ENCODE peak calls at places on chromosomes 2 and 18, in seven cellular contexts. One of them, this sample, is unnamed.

GRCh38 chr2:100350661-100351185 is 28.4 kb upstream of the LONRF2 start:
- DNase-seq in OCI-LY7: no peak
- DNase-seq in NCI-H1694 treated with DMSO at 0.1 percent for 48 hours: no peak
- DNase-seq in HFFc6: no peak
- DNase-seq in heart right ventricle: no peak
- DNase-seq in A549: no peak
- DNase-seq in activated effector memory CD4-positive, alpha-beta T cell treated with anti-CD3 and anti-CD28 coated beads, Interleukin-2, amount 50 U/mL, for 16 hours: no peak
- DNase-seq in this sample: no peak

GRCh38 chr2:169507698-169508097 is 1.8 kb upstream of the KLHL41 start:
- DNase-seq in OCI-LY7: no peak
- DNase-seq in NCI-H1694 treated with DMSO at 0.1 percent for 48 hours: peak
- DNase-seq in HFFc6: peak
- DNase-seq in heart right ventricle: no peak
- DNase-seq in A549: peak
- DNase-seq in activated effector memory CD4-positive, alpha-beta T cell treated with anti-CD3 and anti-CD28 coated beads, Interleukin-2, amount 50 U/mL, for 16 hours: no peak
- DNase-seq in this sample: no peak

GRCh38 chr2:66667852-66668251 is 232.9 kb downstream of the MEIS1 start:
- DNase-seq in OCI-LY7: no peak
- DNase-seq in NCI-H1694 treated with DMSO at 0.1 percent for 48 hours: no peak
- DNase-seq in HFFc6: no peak
- DNase-seq in heart right ventricle: no peak
- DNase-seq in A549: no peak
- DNase-seq in activated effector memory CD4-positive, alpha-beta T cell treated with anti-CD3 and anti-CD28 coated beads, Interleukin-2, amount 50 U/mL, for 16 hours: no peak
- DNase-seq in this sample: no peak

GRCh38 chr2:170461875-170462274 is 253.3 kb upstream of the SP5 start:
- DNase-seq in OCI-LY7: no peak
- DNase-seq in NCI-H1694 treated with DMSO at 0.1 percent for 48 hours: peak
- DNase-seq in HFFc6: no peak
- DNase-seq in heart right ventricle: no peak
- DNase-seq in A549: no peak
- DNase-seq in activated effector memory CD4-positive, alpha-beta T cell treated with anti-CD3 and anti-CD28 coated beads, Interleukin-2, amount 50 U/mL, for 16 hours: no peak
- DNase-seq in this sample: no peak

GRCh38 chr2:239290618-239291504 is 110.0 kb downstream of the HDAC4 start:
- DNase-seq in OCI-LY7: no peak
- DNase-seq in NCI-H1694 treated with DMSO at 0.1 percent for 48 hours: no peak
- DNase-seq in HFFc6: no peak
- DNase-seq in heart right ventricle: peak
- DNase-seq in A549: no peak
- DNase-seq in activated effector memory CD4-positive, alpha-beta T cell treated with anti-CD3 and anti-CD28 coated beads, Interleukin-2, amount 50 U/mL, for 16 hours: peak
- DNase-seq in this sample: no peak

GRCh38 chr2:95279435-95280035 is 5.3 kb downstream of the PROM2 start:
- DNase-seq in OCI-LY7: no peak
- DNase-seq in NCI-H1694 treated with DMSO at 0.1 percent for 48 hours: no peak
- DNase-seq in HFFc6: no peak
- DNase-seq in heart right ventricle: no peak
- DNase-seq in A549: no peak
- DNase-seq in activated effector memory CD4-positive, alpha-beta T cell treated with anti-CD3 and anti-CD28 coated beads, Interleukin-2, amount 50 U/mL, for 16 hours: no peak
- DNase-seq in this sample: no peak

GRCh38 chr2:119049968-119050657 is 108.1 kb downstream of the MARCO start:
- DNase-seq in OCI-LY7: peak
- DNase-seq in NCI-H1694 treated with DMSO at 0.1 percent for 48 hours: no peak
- DNase-seq in HFFc6: no peak
- DNase-seq in heart right ventricle: no peak
- DNase-seq in A549: no peak
- DNase-seq in activated effector memory CD4-positive, alpha-beta T cell treated with anti-CD3 and anti-CD28 coated beads, Interleukin-2, amount 50 U/mL, for 16 hours: no peak
- DNase-seq in this sample: no peak

GRCh38 chr18:48934708-48935432 is 15.9 kb downstream of the SMAD7 start:
- DNase-seq in OCI-LY7: peak
- DNase-seq in NCI-H1694 treated with DMSO at 0.1 percent for 48 hours: no peak
- DNase-seq in HFFc6: no peak
- DNase-seq in heart right ventricle: peak
- DNase-seq in A549: no peak
- DNase-seq in activated effector memory CD4-positive, alpha-beta T cell treated with anti-CD3 and anti-CD28 coated beads, Interleukin-2, amount 50 U/mL, for 16 hours: no peak
- DNase-seq in this sample: no peak

GRCh38 chr2:226078656-226079055 is 679.1 kb downstream of the NYAP2 start:
- DNase-seq in OCI-LY7: no peak
- DNase-seq in NCI-H1694 treated with DMSO at 0.1 percent for 48 hours: no peak
- DNase-seq in HFFc6: no peak
- DNase-seq in heart right ventricle: no peak
- DNase-seq in A549: no peak
- DNase-seq in activated effector memory CD4-positive, alpha-beta T cell treated with anti-CD3 and anti-CD28 coated beads, Interleukin-2, amount 50 U/mL, for 16 hours: no peak
- DNase-seq in this sample: no peak

GRCh38 chr2:96409543-96410184 is 74.1 kb downstream of the NCAPH start:
- DNase-seq in OCI-LY7: no peak
- DNase-seq in NCI-H1694 treated with DMSO at 0.1 percent for 48 hours: peak
- DNase-seq in HFFc6: no peak
- DNase-seq in heart right ventricle: peak
- DNase-seq in A549: no peak
- DNase-seq in activated effector memory CD4-positive, alpha-beta T cell treated with anti-CD3 and anti-CD28 coated beads, Interleukin-2, amount 50 U/mL, for 16 hours: no peak
- DNase-seq in this sample: peak

GRCh38 chr18:74492259-74492658 is 3.9 kb upstream of the CNDP2 start:
- DNase-seq in OCI-LY7: no peak
- DNase-seq in NCI-H1694 treated with DMSO at 0.1 percent for 48 hours: no peak
- DNase-seq in HFFc6: no peak
- DNase-seq in heart right ventricle: no peak
- DNase-seq in A549: no peak
- DNase-seq in activated effector memory CD4-positive, alpha-beta T cell treated with anti-CD3 and anti-CD28 coated beads, Interleukin-2, amount 50 U/mL, for 16 hours: no peak
- DNase-seq in this sample: no peak

This sample was measured in NCI-H2171.